ENCODE peak calls at places on chromosome 10, in ten cellular contexts. O is neural crest cell; J is D341Med; X is HL-60; G is GM13977; Z is stimulated activated CD4-positive, alpha-beta T cell treated with anti-CD3 and anti-CD28 coated beads, Interleukin-4, amount 100 ng/mL, for 48 hours; Q is skeletal muscle cell; T is AG08395; I is amygdala; R is HuH-7.5. U is an unnamed sample.

GRCh38 chr10:114312585-114312984 is 73.5 kb downstream of the VWA2 start:
- DNase-seq in O (no peak), J (no peak), X (no peak), G (no peak), Z (no peak), Q (no peak), T (no peak), I (no peak), R (no peak), U (no peak)

GRCh38 chr10:126734015-126734414 is 63.5 kb upstream of the C10orf90 start:
- DNase-seq in O (no peak), J (no peak), X (no peak), G (no peak), Z (no peak), Q (peak), T (no peak), I (no peak), R (no peak), U (no peak)

GRCh38 chr10:47095848-47096612 is 184.8 kb downstream of the PTPN20 start:
- DNase-seq in O (no peak), J (no peak), X (no peak), G (no peak), Z (no peak), Q (no peak), T (no peak), I (no peak), R (no peak), U (no peak)

GRCh38 chr10:46523119-46523880 is 33.2 kb downstream of the GPRIN2 start:
- DNase-seq in O (no peak), J (no peak), X (no peak), G (no peak), Z (no peak), Q (no peak), T (no peak), I (no peak), R (no peak), U (no peak)

GRCh38 chr10:123879596-123880257 is 11.9 kb downstream of the CPXM2 start:
- DNase-seq in O (no peak), J (no peak), X (no peak), G (no peak), Z (no peak), Q (no peak), T (no peak), I (peak), R (no peak), U (no peak)

GRCh38 chr10:48582970-48583369 is 21.9 kb downstream of the ARHGAP22 start:
- DNase-seq in O (no peak), J (no peak), X (no peak), G (no peak), Z (no peak), Q (no peak), T (no peak), I (peak), R (no peak), U (no peak)

GRCh38 chr10:96719850-96720421 is 378 bp downstream of the PIK3AP1 start:
- DNase-seq in O (peak), J (no peak), X (peak), G (peak), Z (peak), Q (no peak), T (no peak), I (no peak), R (peak), U (no peak)

GRCh38 chr10:106493166-106493565 is 671.3 kb downstream of the SORCS1 start:
- DNase-seq in O (no peak), J (no peak), X (no peak), G (no peak), Z (no peak), Q (no peak), T (no peak), I (no peak), R (no peak), U (no peak)

GRCh38 chr10:77744249-77744648 is 106.6 kb upstream of the KCNMA1 start:
- DNase-seq in O (no peak), J (no peak), X (no peak), G (no peak), Z (no peak), Q (no peak), T (no peak), I (no peak), R (no peak), U (peak)